ENCODE peak calls at places on chromosomes 11 and 22, in five cellular contexts. One of them, this sample, is unnamed.

GRCh38 chr11:130223291-130223971 is 63.8 kb downstream of the ST14 start:
- DNase-seq in endodermal cell: no peak
- DNase-seq in GM04503: no peak
- DNase-seq in activated CD4-positive, alpha-beta T cell treated with anti-CD3 and anti-CD28 coated beads, Interleukin-2, amount 10 ng/mL, durations not matched to agents 7 days and 5 days: no peak
- DNase-seq in activated naive CD8-positive, alpha-beta T cell treated with anti-CD3 and anti-CD28 coated beads, Interleukin-2, amount 50 U/mL, for 24 hours: no peak
- DNase-seq in this sample: no peak

GRCh38 chr22:19429950-19430889 is 1.3 kb downstream of the HIRA start:
- DNase-seq in endodermal cell: peak; percentile 70
- DNase-seq in activated naive CD8-positive, alpha-beta T cell treated with anti-CD3 and anti-CD28 coated beads, Interleukin-2, amount 50 U/mL, for 24 hours: peak; percentile 40
- DNase-seq in GM04503: no peak
- DNase-seq in activated CD4-positive, alpha-beta T cell treated with anti-CD3 and anti-CD28 coated beads, Interleukin-2, amount 10 ng/mL, durations not matched to agents 7 days and 5 days: peak; percentile 67
- DNase-seq in this sample: peak; percentile 22

GRCh38 chr11:124868322-124869274 is 3.4 kb downstream of the ROBO3 start:
- DNase-seq in activated CD4-positive, alpha-beta T cell treated with anti-CD3 and anti-CD28 coated beads, Interleukin-2, amount 10 ng/mL, durations not matched to agents 7 days and 5 days: no peak
- DNase-seq in endodermal cell: peak; percentile 71
- DNase-seq in GM04503: no peak
- DNase-seq in activated naive CD8-positive, alpha-beta T cell treated with anti-CD3 and anti-CD28 coated beads, Interleukin-2, amount 50 U/mL, for 24 hours: no peak
- DNase-seq in this sample: no peak

GRCh38 chr22:19916006-19916405 is 25.6 kb upstream of the COMT start:
- DNase-seq in activated CD4-positive, alpha-beta T cell treated with anti-CD3 and anti-CD28 coated beads, Interleukin-2, amount 10 ng/mL, durations not matched to agents 7 days and 5 days: no peak
- DNase-seq in activated naive CD8-positive, alpha-beta T cell treated with anti-CD3 and anti-CD28 coated beads, Interleukin-2, amount 50 U/mL, for 24 hours: no peak
- DNase-seq in GM04503: no peak
- DNase-seq in endodermal cell: no peak
- DNase-seq in this sample: no peak

GRCh38 chr22:42962295-42963230 is 52.4 kb downstream of the PACSIN2 start:
- DNase-seq in GM04503: no peak
- DNase-seq in endodermal cell: peak; percentile 51
- DNase-seq in activated naive CD8-positive, alpha-beta T cell treated with anti-CD3 and anti-CD28 coated beads, Interleukin-2, amount 50 U/mL, for 24 hours: no peak
- DNase-seq in activated CD4-positive, alpha-beta T cell treated with anti-CD3 and anti-CD28 coated beads, Interleukin-2, amount 10 ng/mL, durations not matched to agents 7 days and 5 days: no peak
- DNase-seq in this sample: no peak

GRCh38 chr11:70849031-70849430 is 403.3 kb downstream of the SHANK2 start:
- DNase-seq in GM04503: no peak
- DNase-seq in endodermal cell: no peak
- DNase-seq in activated CD4-positive, alpha-beta T cell treated with anti-CD3 and anti-CD28 coated beads, Interleukin-2, amount 10 ng/mL, durations not matched to agents 7 days and 5 days: no peak
- DNase-seq in activated naive CD8-positive, alpha-beta T cell treated with anti-CD3 and anti-CD28 coated beads, Interleukin-2, amount 50 U/mL, for 24 hours: no peak
- DNase-seq in this sample: no peak

GRCh38 chr22:29096736-29097669 is 24.2 kb downstream of the KREMEN1 start:
- DNase-seq in activated CD4-positive, alpha-beta T cell treated with anti-CD3 and anti-CD28 coated beads, Interleukin-2, amount 10 ng/mL, durations not matched to agents 7 days and 5 days: no peak
- DNase-seq in activated naive CD8-positive, alpha-beta T cell treated with anti-CD3 and anti-CD28 coated beads, Interleukin-2, amount 50 U/mL, for 24 hours: no peak
- DNase-seq in endodermal cell: peak; percentile 51
- DNase-seq in GM04503: no peak
- DNase-seq in this sample: peak; percentile 52

GRCh38 chr11:105466582-105467228 is 143.2 kb upstream of the GRIA4 start:
- DNase-seq in activated naive CD8-positive, alpha-beta T cell treated with anti-CD3 and anti-CD28 coated beads, Interleukin-2, amount 50 U/mL, for 24 hours: no peak
- DNase-seq in GM04503: no peak
- DNase-seq in activated CD4-positive, alpha-beta T cell treated with anti-CD3 and anti-CD28 coated beads, Interleukin-2, amount 10 ng/mL, durations not matched to agents 7 days and 5 days: no peak
- DNase-seq in endodermal cell: no peak
- DNase-seq in this sample: no peak

GRCh38 chr11:85281550-85281949 is 345.6 kb downstream of the DLG2 start:
- DNase-seq in endodermal cell: no peak
- DNase-seq in GM04503: no peak
- DNase-seq in activated naive CD8-positive, alpha-beta T cell treated with anti-CD3 and anti-CD28 coated beads, Interleukin-2, amount 50 U/mL, for 24 hours: no peak
- DNase-seq in activated CD4-positive, alpha-beta T cell treated with anti-CD3 and anti-CD28 coated beads, Interleukin-2, amount 10 ng/mL, durations not matched to agents 7 days and 5 days: no peak
- DNase-seq in this sample: no peak

GRCh38 chr11:107563702-107564101 is 1.8 kb downstream of the ALKBH8 start:
- DNase-seq in endodermal cell: peak; percentile 54
- DNase-seq in activated CD4-positive, alpha-beta T cell treated with anti-CD3 and anti-CD28 coated beads, Interleukin-2, amount 10 ng/mL, durations not matched to agents 7 days and 5 days: peak; percentile 59
- DNase-seq in GM04503: no peak
- DNase-seq in activated naive CD8-positive, alpha-beta T cell treated with anti-CD3 and anti-CD28 coated beads, Interleukin-2, amount 50 U/mL, for 24 hours: peak; percentile 28
- DNase-seq in this sample: no peak

GRCh38 chr22:44658371-44658953 is 43.5 kb upstream of the PRR5 start:
- DNase-seq in endodermal cell: peak; percentile 71
- DNase-seq in activated naive CD8-positive, alpha-beta T cell treated with anti-CD3 and anti-CD28 coated beads, Interleukin-2, amount 50 U/mL, for 24 hours: no peak
- DNase-seq in GM04503: no peak
- DNase-seq in activated CD4-positive, alpha-beta T cell treated with anti-CD3 and anti-CD28 coated beads, Interleukin-2, amount 10 ng/mL, durations not matched to agents 7 days and 5 days: no peak
- DNase-seq in this sample: no peak

GRCh38 chr11:1453611-1454386 is 32.8 kb downstream of the MOB2 start:
- DNase-seq in endodermal cell: peak; percentile 92
- DNase-seq in activated CD4-positive, alpha-beta T cell treated with anti-CD3 and anti-CD28 coated beads, Interleukin-2, amount 10 ng/mL, durations not matched to agents 7 days and 5 days: peak; percentile 69
- DNase-seq in activated naive CD8-positive, alpha-beta T cell treated with anti-CD3 and anti-CD28 coated beads, Interleukin-2, amount 50 U/mL, for 24 hours: peak; percentile 12
- DNase-seq in GM04503: no peak
- DNase-seq in this sample: peak; percentile 65

GRCh38 chr22:40628354-40629042 is 8.0 kb downstream of the MRTFA start:
- DNase-seq in activated CD4-positive, alpha-beta T cell treated with anti-CD3 and anti-CD28 coated beads, Interleukin-2, amount 10 ng/mL, durations not matched to agents 7 days and 5 days: no peak
- DNase-seq in GM04503: no peak
- DNase-seq in activated naive CD8-positive, alpha-beta T cell treated with anti-CD3 and anti-CD28 coated beads, Interleukin-2, amount 50 U/mL, for 24 hours: no peak
- DNase-seq in endodermal cell: peak; percentile 18
- DNase-seq in this sample: no peak

GRCh38 chr22:24161909-24162308 is 19.4 kb upstream of the SUSD2 start:
- DNase-seq in endodermal cell: no peak
- DNase-seq in activated naive CD8-positive, alpha-beta T cell treated with anti-CD3 and anti-CD28 coated beads, Interleukin-2, amount 50 U/mL, for 24 hours: no peak
- DNase-seq in GM04503: no peak
- DNase-seq in activated CD4-positive, alpha-beta T cell treated with anti-CD3 and anti-CD28 coated beads, Interleukin-2, amount 10 ng/mL, durations not matched to agents 7 days and 5 days: no peak
- DNase-seq in this sample: no peak

GRCh38 chr22:38567531-38568245 is 2.3 kb downstream of the DMC1 start:
- DNase-seq in activated naive CD8-positive, alpha-beta T cell treated with anti-CD3 and anti-CD28 coated beads, Interleukin-2, amount 50 U/mL, for 24 hours: no peak
- DNase-seq in GM04503: no peak
- DNase-seq in activated CD4-positive, alpha-beta T cell treated with anti-CD3 and anti-CD28 coated beads, Interleukin-2, amount 10 ng/mL, durations not matched to agents 7 days and 5 days: no peak
- DNase-seq in endodermal cell: no peak
- DNase-seq in this sample: no peak

GRCh38 chr11:86749376-86749775 is 51.0 kb upstream of the PRSS23 start:
- DNase-seq in activated CD4-positive, alpha-beta T cell treated with anti-CD3 and anti-CD28 coated beads, Interleukin-2, amount 10 ng/mL, durations not matched to agents 7 days and 5 days: no peak
- DNase-seq in activated naive CD8-positive, alpha-beta T cell treated with anti-CD3 and anti-CD28 coated beads, Interleukin-2, amount 50 U/mL, for 24 hours: no peak
- DNase-seq in endodermal cell: peak; percentile 74
- DNase-seq in GM04503: no peak
- DNase-seq in this sample: no peak

This sample was measured in HuH-7.5.